ENCODE peak calls at places on chromosomes 1 and 21, in five cellular contexts. K, I, W, Y and E are unnamed samples.

GRCh38 chr1:163535401-163535800 is 213.6 kb downstream of the NUF2 start:
- DNase-seq in K (no peak), W (no peak), Y (no peak), I (no peak), E (no peak)

GRCh38 chr1:6912507-6912906 is 127.3 kb downstream of the CAMTA1 start:
- DNase-seq in W (no peak), Y (no peak), K (no peak), I (no peak), E (no peak)

GRCh38 chr1:206798384-206798996 is 26.2 kb upstream of the IL10 start:
- DNase-seq in Y (no peak), K (no peak), I (no peak), W (no peak), E (no peak)

GRCh38 chr1:1199141-1199960 is 7.0 kb downstream of the TNFRSF18 start:
- DNase-seq in W (no peak), I (no peak), K (no peak), Y (no peak), E (no peak)

GRCh38 chr1:151827853-151828252 is 3.7 kb downstream of the RORC start:
- DNase-seq in Y (no peak), W (no peak), I (no peak), K (no peak), E (no peak)

GRCh38 chr1:229138066-229138465 is 132.8 kb upstream of the RAB4A start:
- DNase-seq in I (no peak), W (no peak), Y (no peak), K (no peak), E (no peak)

GRCh38 chr1:237303929-237304328 is 261.9 kb downstream of the RYR2 start:
- DNase-seq in I (no peak), W (no peak), Y (no peak), K (no peak), E (no peak)

GRCh38 chr1:11655263-11656079 is 794 bp downstream of the FBXO44 start:
- DNase-seq in I (no peak), Y (no peak), K (no peak), W (no peak), E (no peak)

GRCh38 chr1:80882552-80882951 is 918.2 kb upstream of the ADGRL2 start:
- DNase-seq in W (peak; percentile 46), Y (no peak), K (no peak), I (no peak), E (no peak)

GRCh38 chr1:54122131-54122751 is 30.6 kb downstream of the CDCP2 start:
- DNase-seq in W (no peak), K (no peak), I (no peak), Y (no peak), E (no peak)

GRCh38 chr1:93323185-93323820 is 22.4 kb upstream of the DR1 start:
- DNase-seq in I (no peak), W (no peak), Y (no peak), K (no peak), E (no peak)

GRCh38 chr1:168893359-168893791 is 164.4 kb upstream of the DPT start:
- DNase-seq in K (no peak), W (peak; percentile 15), I (no peak), Y (no peak), E (no peak)

GRCh38 chr21:25831300-25831699 is 96.5 kb downstream of the GABPA start:
- DNase-seq in K (no peak), W (no peak), Y (no peak), I (no peak), E (no peak)

GRCh38 chr1:29465755-29466154 is 229.4 kb downstream of the PTPRU start:
- DNase-seq in W (peak; percentile 2), K (no peak), Y (no peak), I (no peak), E (no peak)

GRCh38 chr1:6330410-6330827 is 63.1 kb downstream of the ACOT7 start:
- DNase-seq in Y (no peak), K (no peak), W (peak; percentile 67), I (no peak), E (no peak)

GRCh38 chr21:33261635-33262034 is 4.5 kb upstream of the IL10RB start:
- DNase-seq in W (peak; percentile 21), Y (no peak), K (no peak), I (no peak), E (no peak)

GRCh38 chr1:189131576-189131975 is 1346.1 kb downstream of the BRINP3 start:
- DNase-seq in I (no peak), Y (no peak), K (no peak), W (no peak), E (no peak)

GRCh38 chr1:99554727-99555126 is 91.2 kb upstream of the PALMD start:
- DNase-seq in Y (no peak), K (no peak), I (no peak), W (no peak), E (no peak)

GRCh38 chr1:201376464-201377374 is 761 bp downstream of the TNNT2 start:
- DNase-seq in K (no peak), W (peak; percentile 7), Y (no peak), I (peak; percentile 4), E (no peak)

GRCh38 chr1:93979718-93980319 is 70.6 kb upstream of the GCLM start:
- DNase-seq in W (peak; percentile 21), Y (peak; percentile 47), K (no peak), I (no peak), E (no peak)

GRCh38 chr1:5868931-5869500 is 123.2 kb downstream of the NPHP4 start:
- DNase-seq in W (no peak), I (no peak), K (no peak), Y (no peak), E (no peak)

GRCh38 chr1:67724928-67725560 is 40.0 kb downstream of the GADD45A start:
- DNase-seq in I (no peak), W (peak; percentile 88), Y (peak; percentile 47), K (no peak), E (no peak)

GRCh38 chr1:36889846-36890245 is 144.5 kb downstream of the GRIK3 start:
- DNase-seq in W (no peak), Y (no peak), K (no peak), I (no peak), E (no peak)

GRCh38 chr1:160211010-160211790 is 6.0 kb downstream of the PEA15 start:
- DNase-seq in I (no peak), Y (no peak), K (no peak), W (no peak), E (no peak)

GRCh38 chr1:42172394-42173133 is 8.0 kb upstream of the GUCA2A start:
- DNase-seq in K (no peak), Y (no peak), I (no peak), W (no peak), E (no peak)